ENCODE peak calls at places on chromosomes 11 and 22, in ten cellular contexts. R is prostate gland, Z is type B pancreatic cell, L is AG09319, K is brain microvascular endothelial cell, V is upper lobe of right lung, C is omental fat pad, M is foreskin keratinocyte, P is cardiac fibroblast, B is B cell. Y is an unnamed sample.

GRCh38 chr11:112844530-112844929 is 116.7 kb upstream of the NCAM1 start:
- DNase-seq in R (no peak), Z (no peak), L (no peak), K (no peak), V (no peak), C (no peak), M (no peak), P (no peak), B (no peak), Y (no peak)

GRCh38 chr11:63871962-63872832 is 33.3 kb downstream of the MARK2 start:
- DNase-seq in R (peak; percentile 92), Z (no peak), L (peak; percentile 70), K (peak; percentile 87), V (peak; percentile 81), C (no peak), M (peak; percentile 72), P (peak; percentile 96), B (no peak), Y (peak; percentile 99)

GRCh38 chr11:111762981-111763643 is 3.1 kb downstream of the PPP2R1B start:
- DNase-seq in R (no peak), Z (no peak), L (no peak), K (no peak), V (no peak), C (no peak), M (no peak), P (peak; percentile 27), B (no peak), Y (no peak)

GRCh38 chr22:24400726-24401596 is 26.4 kb upstream of the ADORA2A start:
- DNase-seq in R (no peak), Z (no peak), L (no peak), K (no peak), V (no peak), C (no peak), M (no peak), P (peak; percentile 50), B (no peak), Y (no peak)

GRCh38 chr11:33690290-33691050 is 10.2 kb downstream of the C11orf91 start:
- DNase-seq in R (no peak), Z (no peak), L (peak; percentile 76), K (peak; percentile 97), V (no peak), C (no peak), M (peak; percentile 100), P (peak; percentile 100), B (no peak), Y (peak; percentile 100)

GRCh38 chr22:22746061-22746962 is 101.9 kb downstream of the GGTLC2 start:
- DNase-seq in R (no peak), Z (no peak), L (no peak), K (no peak), V (no peak), C (no peak), M (no peak), P (no peak), B (no peak), Y (no peak)

GRCh38 chr11:59263225-59263894 is 50.6 kb upstream of the MPEG1 start:
- DNase-seq in R (no peak), Z (no peak), L (no peak), K (no peak), V (no peak), C (no peak), M (no peak), P (no peak), B (peak; percentile 67), Y (peak; percentile 52)

GRCh38 chr22:41681616-41682015 is 7.1 kb downstream of the SNU13 start:
- DNase-seq in R (no peak), Z (no peak), L (no peak), K (peak; percentile 20), V (peak; percentile 61), C (no peak), M (no peak), P (peak; percentile 18), B (no peak), Y (no peak)

GRCh38 chr11:20483931-20484330 is 96.4 kb downstream of the PRMT3 start:
- DNase-seq in R (no peak), Z (no peak), L (no peak), K (no peak), V (no peak), C (no peak), M (peak; percentile 76), P (no peak), B (no peak), Y (no peak)

GRCh38 chr11:130216221-130216550 is 56.6 kb downstream of the ST14 start:
- DNase-seq in R (no peak), Z (no peak), L (no peak), K (no peak), V (peak; percentile 31), C (no peak), M (no peak), P (no peak), B (no peak), Y (no peak)

GRCh38 chr11:19683141-19683805 is 29.4 kb upstream of the NAV2 start:
- DNase-seq in R (no peak), Z (no peak), L (no peak), K (no peak), V (no peak), C (no peak), M (no peak), P (peak; percentile 32), B (no peak), Y (no peak)

GRCh38 chr22:31192513-31192912 is 19.6 kb upstream of the LIMK2 start:
- DNase-seq in R (no peak), Z (no peak), L (peak; percentile 67), K (no peak), V (no peak), C (no peak), M (no peak), P (peak; percentile 84), B (no peak), Y (peak; percentile 70)

GRCh38 chr11:12127206-12127898 is 17.0 kb downstream of the MICAL2 start:
- DNase-seq in R (no peak), Z (no peak), L (no peak), K (no peak), V (no peak), C (no peak), M (no peak), P (no peak), B (no peak), Y (no peak)
- TF ChIP-seq CTCF in R (no peak), Z (no peak), L (no peak), K (peak; percentile 16), V (no peak), C (no peak), M (no peak), P (no peak), B (no peak), Y (no peak)

DNA sequence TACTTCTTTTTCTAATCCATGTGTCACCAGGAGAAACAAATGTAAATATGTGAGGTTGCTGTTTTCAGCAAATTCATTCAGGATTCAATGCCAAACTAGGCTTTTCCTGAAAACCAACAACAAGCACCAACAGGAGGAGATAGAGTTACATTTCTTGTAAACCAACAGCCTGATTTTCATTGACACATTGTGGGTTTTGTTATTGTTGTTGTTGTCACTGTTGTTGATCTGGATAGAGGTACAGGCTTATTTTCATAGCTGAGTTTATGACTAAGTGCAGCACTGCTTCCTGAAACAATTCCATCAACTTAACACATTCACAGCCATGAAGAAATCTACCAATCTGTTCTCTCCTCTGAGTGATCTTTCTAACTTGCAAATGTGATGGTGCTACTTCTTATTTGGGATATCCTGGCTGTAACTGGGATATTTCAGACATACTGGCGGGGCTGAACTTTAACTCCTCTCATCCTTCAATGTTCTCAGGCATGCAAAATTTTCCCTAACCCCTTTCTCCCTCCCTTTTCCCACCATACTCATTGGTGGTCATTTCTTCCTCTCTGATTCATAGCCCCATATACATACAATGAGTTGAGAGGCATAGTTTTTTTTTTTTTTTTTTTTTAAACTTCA is 65.5 kb downstream of the ME3 start:
- DNase-seq in R (no peak), Z (no peak), L (no peak), K (peak; percentile 45), V (no peak), C (no peak), M (no peak), P (peak; percentile 79), B (no peak), Y (peak; percentile 76)
- TF ChIP-seq CTCF in R (no peak), Z (no peak), L (peak; percentile 18), K (no peak), V (no peak), C (no peak), M (peak; percentile 43), P (peak; percentile 12), B (no peak), Y (no peak)

GRCh38 chr11:2887526-2888195 is 2.1 kb upstream of the CDKN1C start:
- DNase-seq in R (no peak), Z (no peak), L (no peak), K (no peak), V (no peak), C (no peak), M (no peak), P (no peak), B (no peak), Y (no peak)

GRCh38 chr11:2886936-2887335 is 1.4 kb upstream of the CDKN1C start:
- DNase-seq in R (no peak), Z (no peak), L (no peak), K (no peak), V (no peak), C (no peak), M (no peak), P (no peak), B (no peak), Y (no peak)

GRCh38 chr11:2885017-2885675 is 429 bp downstream of the CDKN1C start:
- DNase-seq in R (peak; percentile 58), Z (no peak), L (peak; percentile 22), K (no peak), V (peak; percentile 85), C (no peak), M (no peak), P (peak; percentile 25), B (no peak), Y (peak; percentile 60)

GRCh38 chr11:2885676-2886081 is at the start of gene CDKN1C:
- DNase-seq in R (peak; percentile 89), Z (peak; percentile 95), L (peak; percentile 52), K (peak; percentile 60), V (peak; percentile 92), C (peak; percentile 63), M (no peak), P (peak; percentile 68), B (peak; percentile 84), Y (peak; percentile 71)

DNA sequence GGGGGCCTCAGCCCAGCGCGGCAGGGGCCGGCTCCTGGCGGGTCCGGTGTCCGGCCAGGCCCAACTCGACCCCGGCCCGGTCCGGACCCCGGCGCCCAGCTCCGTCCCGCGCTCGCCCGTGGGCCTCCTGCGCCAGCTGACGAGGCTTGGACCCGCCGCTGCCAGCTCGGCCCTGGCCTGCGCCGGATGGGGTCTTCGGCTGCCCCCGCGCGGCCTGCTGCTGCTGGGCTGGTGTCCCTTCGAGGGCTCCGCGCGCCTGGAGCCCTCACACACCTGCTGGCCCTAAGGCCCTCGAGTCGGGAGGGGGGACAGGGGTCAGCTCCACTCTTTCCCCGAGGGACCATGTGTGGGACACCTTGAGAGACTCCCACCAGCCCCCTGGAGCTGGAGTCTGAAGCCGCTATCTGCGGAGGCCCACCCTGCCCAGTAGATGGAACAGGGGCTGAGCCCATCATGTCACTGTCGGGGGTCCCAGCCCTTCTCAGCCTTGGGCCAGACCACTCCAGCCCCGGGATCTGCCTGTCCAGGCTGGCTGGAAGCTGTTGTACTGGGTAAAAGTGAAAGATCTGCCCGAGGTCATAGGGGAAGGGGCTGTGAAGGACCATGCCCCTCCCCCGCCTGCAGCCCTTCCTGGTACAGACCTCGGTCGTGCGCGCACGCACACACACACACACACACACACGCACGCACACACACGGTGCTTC is 768 bp upstream of the CDKN1C start:
- DNase-seq in R (no peak), Z (no peak), L (no peak), K (no peak), V (no peak), C (no peak), M (no peak), P (no peak), B (no peak), Y (no peak)
- TF ChIP-seq CTCF in R (no peak), Z (peak; percentile 46), L (peak; percentile 19), K (peak; percentile 36), V (peak; percentile 14), C (no peak), M (no peak), P (peak; percentile 2), B (no peak), Y (no peak)

GRCh38 chr11:35507688-35508087 is 17.7 kb downstream of the PAMR1 start:
- DNase-seq in R (no peak), Z (no peak), L (no peak), K (no peak), V (no peak), C (no peak), M (no peak), P (peak; percentile 46), B (no peak), Y (no peak)
- TF ChIP-seq CTCF in R (no peak), Z (no peak), L (no peak), K (no peak), V (no peak), C (no peak), M (peak; percentile 54), P (peak; percentile 11), B (no peak), Y (peak; percentile 32)